ENCODE peak calls at places on chromosomes 1 and 21, in ten cellular contexts. R, J, U, A, E, W, Z, K, F and V are unnamed samples.

GRCh38 chr1:234400773-234401172 is 27.5 kb downstream of the COA6 start:
- DNase-seq in R (no peak), K (no peak), F (no peak), W (no peak), U (no peak), A (no peak), Z (no peak), J (no peak), E (peak), V (no peak)

GRCh38 chr1:97796716-97797115 is 124.1 kb downstream of the DPYD start:
- DNase-seq in Z (no peak), J (no peak), U (no peak), F (no peak), R (no peak), K (no peak), W (no peak), A (peak), E (peak), V (no peak)

GRCh38 chr1:160124709-160125478 is 9.3 kb downstream of the ATP1A2 start:
- DNase-seq in W (peak), R (no peak), U (no peak), E (no peak), A (peak), J (no peak), K (no peak), F (no peak), Z (peak), V (peak)

GRCh38 chr1:206753141-206753540 is 17.4 kb upstream of the IL19 start:
- DNase-seq in F (no peak), K (no peak), E (no peak), U (no peak), Z (peak), J (no peak), A (peak), R (no peak), W (no peak), V (no peak)

GRCh38 chr1:4759671-4760070 is 105.3 kb downstream of the AJAP1 start:
- DNase-seq in F (no peak), Z (no peak), E (no peak), A (no peak), R (no peak), J (no peak), U (no peak), K (no peak), W (no peak), V (no peak)

GRCh38 chr21:41364308-41364707 is 2.5 kb downstream of the MX2 start:
- DNase-seq in J (no peak), R (no peak), Z (no peak), U (no peak), A (no peak), E (no peak), W (no peak), K (no peak), F (no peak), V (no peak)

GRCh38 chr1:152519876-152520275 is 5.6 kb downstream of the CRCT1 start:
- DNase-seq in U (no peak), K (no peak), R (no peak), E (no peak), F (peak), W (no peak), J (peak), Z (no peak), A (no peak), V (no peak)

GRCh38 chr1:244461254-244462071 is at the start of gene CATSPERE:
- DNase-seq in K (peak), Z (peak), R (peak), U (peak), E (peak), J (peak), W (peak), A (peak), F (no peak), V (peak)

GRCh38 chr1:240149488-240150094 is 57.9 kb downstream of the FMN2 start:
- DNase-seq in E (peak), J (peak), R (no peak), Z (peak), K (no peak), W (no peak), F (peak), A (peak), U (no peak), V (no peak)

GRCh38 chr1:84611796-84612195 is 37.6 kb upstream of the CTBS start:
- DNase-seq in A (peak), U (no peak), J (no peak), K (no peak), E (peak), Z (peak), F (no peak), W (no peak), R (no peak), V (no peak)